ENCODE peak calls at places on chromosomes 2 and 18, in seven cellular contexts. One of them, this sample, is unnamed.

GRCh38 chr2:124149571-124149970 is 124.5 kb downstream of the CNTNAP5 start:
- DNase-seq in lower lobe of right lung: no peak
- DNase-seq in WTC11: no peak
- DNase-seq in CD8-positive, alpha-beta T cell: no peak
- DNase-seq in mucosa of descending colon: peak
- DNase-seq in MM.1S: no peak
- DNase-seq in epithelial cell of esophagus: no peak
- DNase-seq in this sample: no peak

GRCh38 chr2:8627019-8627691 is 54.7 kb upstream of the ID2 start:
- DNase-seq in lower lobe of right lung: peak
- DNase-seq in WTC11: no peak
- DNase-seq in CD8-positive, alpha-beta T cell: no peak
- DNase-seq in mucosa of descending colon: peak
- DNase-seq in MM.1S: no peak
- DNase-seq in epithelial cell of esophagus: no peak
- DNase-seq in this sample: no peak

GRCh38 chr2:233385489-233386044 is 31.3 kb downstream of the DGKD start:
- DNase-seq in lower lobe of right lung: no peak
- DNase-seq in WTC11: no peak
- DNase-seq in CD8-positive, alpha-beta T cell: peak
- DNase-seq in mucosa of descending colon: no peak
- DNase-seq in MM.1S: peak
- DNase-seq in epithelial cell of esophagus: no peak
- DNase-seq in this sample: no peak

GRCh38 chr18:57728941-57729511 is 74.1 kb downstream of the ATP8B1 start:
- DNase-seq in lower lobe of right lung: no peak
- DNase-seq in WTC11: no peak
- DNase-seq in CD8-positive, alpha-beta T cell: no peak
- DNase-seq in mucosa of descending colon: no peak
- DNase-seq in MM.1S: no peak
- DNase-seq in epithelial cell of esophagus: peak
- DNase-seq in this sample: no peak

GRCh38 chr2:59959944-59960343 is 593.5 kb downstream of the BCL11A start:
- DNase-seq in lower lobe of right lung: no peak
- DNase-seq in WTC11: peak
- DNase-seq in CD8-positive, alpha-beta T cell: no peak
- DNase-seq in mucosa of descending colon: no peak
- DNase-seq in MM.1S: no peak
- DNase-seq in epithelial cell of esophagus: no peak
- DNase-seq in this sample: no peak

GRCh38 chr2:173299764-173300163 is 54.9 kb upstream of the CDCA7 start:
- DNase-seq in lower lobe of right lung: no peak
- DNase-seq in WTC11: peak
- DNase-seq in CD8-positive, alpha-beta T cell: no peak
- DNase-seq in mucosa of descending colon: no peak
- DNase-seq in MM.1S: no peak
- DNase-seq in epithelial cell of esophagus: no peak
- DNase-seq in this sample: no peak

GRCh38 chr2:144198116-144198515 is 321.8 kb downstream of the ZEB2 start:
- DNase-seq in lower lobe of right lung: no peak
- DNase-seq in WTC11: no peak
- DNase-seq in CD8-positive, alpha-beta T cell: no peak
- DNase-seq in mucosa of descending colon: no peak
- DNase-seq in MM.1S: no peak
- DNase-seq in epithelial cell of esophagus: peak
- DNase-seq in this sample: no peak

GRCh38 chr18:45169610-45170009 is 445.7 kb upstream of the SLC14A2 start:
- DNase-seq in lower lobe of right lung: no peak
- DNase-seq in WTC11: no peak
- DNase-seq in CD8-positive, alpha-beta T cell: no peak
- DNase-seq in mucosa of descending colon: no peak
- DNase-seq in MM.1S: no peak
- DNase-seq in epithelial cell of esophagus: peak
- DNase-seq in this sample: no peak

GRCh38 chr2:39723497-39723896 is 55.6 kb downstream of the THUMPD2 start:
- DNase-seq in lower lobe of right lung: no peak
- DNase-seq in WTC11: no peak
- DNase-seq in CD8-positive, alpha-beta T cell: no peak
- DNase-seq in mucosa of descending colon: no peak
- DNase-seq in MM.1S: no peak
- DNase-seq in epithelial cell of esophagus: no peak
- DNase-seq in this sample: no peak

GRCh38 chr2:219648963-219649362 is 21.5 kb downstream of the SLC4A3 start:
- DNase-seq in lower lobe of right lung: no peak
- DNase-seq in WTC11: no peak
- DNase-seq in CD8-positive, alpha-beta T cell: no peak
- DNase-seq in mucosa of descending colon: no peak
- DNase-seq in MM.1S: no peak
- DNase-seq in epithelial cell of esophagus: no peak
- DNase-seq in this sample: no peak

GRCh38 chr2:219643788-219644398 is 16.5 kb downstream of the SLC4A3 start:
- DNase-seq in lower lobe of right lung: no peak
- DNase-seq in WTC11: peak
- DNase-seq in CD8-positive, alpha-beta T cell: no peak
- DNase-seq in mucosa of descending colon: no peak
- DNase-seq in MM.1S: no peak
- DNase-seq in epithelial cell of esophagus: no peak
- DNase-seq in this sample: no peak

GRCh38 chr2:219643084-219643473 is 15.6 kb downstream of the SLC4A3 start:
- DNase-seq in lower lobe of right lung: no peak
- DNase-seq in WTC11: no peak
- DNase-seq in CD8-positive, alpha-beta T cell: no peak
- DNase-seq in mucosa of descending colon: no peak
- DNase-seq in MM.1S: no peak
- DNase-seq in epithelial cell of esophagus: no peak
- DNase-seq in this sample: no peak

GRCh38 chr2:219644801-219645480 is 17.5 kb downstream of the SLC4A3 start:
- DNase-seq in lower lobe of right lung: peak
- DNase-seq in WTC11: no peak
- DNase-seq in CD8-positive, alpha-beta T cell: no peak
- DNase-seq in mucosa of descending colon: no peak
- DNase-seq in MM.1S: no peak
- DNase-seq in epithelial cell of esophagus: no peak
- DNase-seq in this sample: no peak

GRCh38 chr2:219645631-219646527 is 18.4 kb downstream of the SLC4A3 start:
- DNase-seq in lower lobe of right lung: no peak
- DNase-seq in WTC11: no peak
- DNase-seq in CD8-positive, alpha-beta T cell: no peak
- DNase-seq in mucosa of descending colon: no peak
- DNase-seq in MM.1S: no peak
- DNase-seq in epithelial cell of esophagus: peak
- DNase-seq in this sample: no peak
- TF ChIP-seq CTCF in lower lobe of right lung: no peak
- TF ChIP-seq CTCF in WTC11: no peak
- TF ChIP-seq CTCF in CD8-positive, alpha-beta T cell: no peak
- TF ChIP-seq CTCF in mucosa of descending colon: no peak
- TF ChIP-seq CTCF in MM.1S: no peak
- TF ChIP-seq CTCF in epithelial cell of esophagus: no peak
- TF ChIP-seq CTCF in this sample: no peak

DNA sequence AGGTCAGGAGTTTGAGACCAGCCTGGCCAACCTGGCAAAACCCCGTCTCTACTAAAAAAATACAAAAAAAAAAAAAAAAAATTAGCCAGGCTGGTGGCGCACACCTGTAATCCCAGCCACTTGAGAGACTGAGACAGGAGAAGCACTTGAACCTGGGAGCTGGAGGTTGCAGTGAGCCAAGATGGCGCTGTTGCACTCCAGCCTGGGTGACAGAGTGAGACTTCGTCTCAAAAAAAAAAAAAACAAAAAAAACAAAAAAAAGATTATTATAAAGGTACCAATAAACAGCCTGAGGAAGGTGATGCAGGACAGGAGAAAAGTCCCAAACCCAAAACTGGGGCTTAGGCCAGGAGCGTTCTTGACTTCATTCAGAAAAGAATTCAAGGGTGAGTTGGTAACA is 1596.4 kb upstream of the CELF4 start:
- DNase-seq in lower lobe of right lung: no peak
- DNase-seq in WTC11: peak
- DNase-seq in CD8-positive, alpha-beta T cell: no peak
- DNase-seq in mucosa of descending colon: no peak
- DNase-seq in MM.1S: no peak
- DNase-seq in epithelial cell of esophagus: no peak
- DNase-seq in this sample: no peak
- TF ChIP-seq CTCF in lower lobe of right lung: no peak
- TF ChIP-seq CTCF in WTC11: no peak
- TF ChIP-seq CTCF in CD8-positive, alpha-beta T cell: no peak
- TF ChIP-seq CTCF in mucosa of descending colon: no peak
- TF ChIP-seq CTCF in MM.1S: no peak
- TF ChIP-seq CTCF in epithelial cell of esophagus: no peak
- TF ChIP-seq CTCF in this sample: no peak

GRCh38 chr2:24259316-24259715 is 84.5 kb downstream of the FAM228A start:
- DNase-seq in lower lobe of right lung: no peak
- DNase-seq in WTC11: no peak
- DNase-seq in CD8-positive, alpha-beta T cell: no peak
- DNase-seq in mucosa of descending colon: no peak
- DNase-seq in MM.1S: no peak
- DNase-seq in epithelial cell of esophagus: no peak
- DNase-seq in this sample: no peak
- TF ChIP-seq CTCF in lower lobe of right lung: no peak
- TF ChIP-seq CTCF in WTC11: no peak
- TF ChIP-seq CTCF in CD8-positive, alpha-beta T cell: no peak
- TF ChIP-seq CTCF in mucosa of descending colon: no peak
- TF ChIP-seq CTCF in MM.1S: no peak
- TF ChIP-seq CTCF in epithelial cell of esophagus: no peak
- TF ChIP-seq CTCF in this sample: no peak

DNA sequence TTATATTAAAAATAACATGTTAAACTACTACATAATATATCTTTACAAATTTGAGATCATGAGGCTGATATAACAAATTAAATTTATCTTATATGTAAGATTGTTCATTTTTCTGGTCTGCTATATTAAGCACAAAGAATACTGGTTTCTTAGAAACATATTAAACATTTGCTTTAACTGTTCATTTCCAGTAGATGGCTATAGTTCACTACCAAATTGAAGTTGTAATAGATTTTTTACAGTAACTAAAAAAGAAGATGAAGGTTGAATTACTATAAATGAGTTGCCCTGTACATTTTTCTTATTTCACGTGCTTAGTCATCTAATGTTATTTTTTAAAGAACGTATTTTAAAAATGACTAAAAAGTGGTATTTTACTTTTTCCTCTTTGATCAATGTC is 57.0 kb downstream of the ZNF407 start:
- DNase-seq in lower lobe of right lung: no peak
- DNase-seq in WTC11: no peak
- DNase-seq in CD8-positive, alpha-beta T cell: no peak
- DNase-seq in mucosa of descending colon: no peak
- DNase-seq in MM.1S: no peak
- DNase-seq in epithelial cell of esophagus: peak
- DNase-seq in this sample: no peak
- TF ChIP-seq CTCF in lower lobe of right lung: no peak
- TF ChIP-seq CTCF in WTC11: no peak
- TF ChIP-seq CTCF in CD8-positive, alpha-beta T cell: no peak
- TF ChIP-seq CTCF in mucosa of descending colon: no peak
- TF ChIP-seq CTCF in MM.1S: no peak
- TF ChIP-seq CTCF in epithelial cell of esophagus: no peak
- TF ChIP-seq CTCF in this sample: no peak

This sample was measured in nephron progenitor cell.